ENCODE peak calls at places on chromosome 1, in nine cellular contexts. Z is adrenal gland, L is IMR-90, T is left lung, P is mammary epithelial cell, J is H1, Y is A549, Q is Peyer's patch, E is suprapubic skin. K is an unnamed sample.
A peak's percentile ranks its signal among the peaks of the same experiment; 100 is the strongest.

GRCh38 chr1:184150776-184151531 is 99.4 kb downstream of the TSEN15 start:
- DNase-seq in Z (peak; percentile 25), Y (no peak), Q (no peak), T (peak; percentile 51), P (no peak), J (no peak), E (no peak), L (peak; percentile 36), K (no peak)

GRCh38 chr1:207808322-207808705 is 56.5 kb downstream of the CD46 start:
- DNase-seq in Y (no peak), Z (peak; percentile 25), E (peak; percentile 63), P (peak; percentile 86), J (no peak), L (no peak), Q (no peak), T (no peak), K (no peak)

GRCh38 chr1:14738647-14739046 is 140.2 kb downstream of the KAZN start:
- DNase-seq in Q (no peak), L (no peak), P (no peak), E (no peak), Y (no peak), Z (no peak), T (no peak), J (no peak), K (no peak)

GRCh38 chr1:4219111-4219510 is 319.0 kb upstream of the C1orf174 start:
- DNase-seq in J (no peak), Z (no peak), Q (no peak), Y (no peak), T (no peak), E (no peak), P (no peak), L (no peak), K (no peak)

GRCh38 chr1:151920147-151920546 is 10.8 kb upstream of the THEM4 start:
- DNase-seq in E (no peak), Y (no peak), T (no peak), P (no peak), Q (no peak), L (no peak), J (no peak), Z (no peak), K (no peak)

GRCh38 chr1:55808263-55808662 is 593.1 kb upstream of the USP24 start:
- DNase-seq in P (no peak), Q (no peak), Z (no peak), Y (no peak), T (no peak), J (no peak), E (no peak), L (no peak), K (no peak)

GRCh38 chr1:247506831-247507230 is 29.4 kb downstream of the OR2C3 start:
- DNase-seq in P (no peak), Z (no peak), E (no peak), Q (no peak), L (no peak), T (no peak), Y (no peak), J (no peak), K (no peak)

GRCh38 chr1:223235091-223235490 is 92.0 kb upstream of the TLR5 start:
- DNase-seq in P (no peak), Z (no peak), T (no peak), J (no peak), Q (no peak), L (no peak), E (no peak), Y (no peak), K (no peak)

GRCh38 chr1:1956101-1956500 is 37.0 kb upstream of the TMEM52 start:
- DNase-seq in Y (no peak), J (no peak), Z (no peak), E (no peak), Q (no peak), T (no peak), L (no peak), P (no peak), K (no peak)

GRCh38 chr1:1954015-1954414 is 34.9 kb upstream of the TMEM52 start:
- DNase-seq in Y (no peak), Z (no peak), P (no peak), Q (no peak), E (no peak), J (no peak), L (no peak), T (no peak), K (no peak)

GRCh38 chr1:1956586-1957532 is 37.8 kb upstream of the TMEM52 start:
- DNase-seq in L (no peak), T (no peak), E (no peak), Y (no peak), P (no peak), Z (no peak), Q (no peak), J (no peak), K (no peak)

GRCh38 chr1:1955651-1956094 is 36.6 kb upstream of the TMEM52 start:
- DNase-seq in E (no peak), P (no peak), Z (no peak), T (no peak), L (no peak), Y (no peak), Q (no peak), J (no peak), K (no peak)

DNA sequence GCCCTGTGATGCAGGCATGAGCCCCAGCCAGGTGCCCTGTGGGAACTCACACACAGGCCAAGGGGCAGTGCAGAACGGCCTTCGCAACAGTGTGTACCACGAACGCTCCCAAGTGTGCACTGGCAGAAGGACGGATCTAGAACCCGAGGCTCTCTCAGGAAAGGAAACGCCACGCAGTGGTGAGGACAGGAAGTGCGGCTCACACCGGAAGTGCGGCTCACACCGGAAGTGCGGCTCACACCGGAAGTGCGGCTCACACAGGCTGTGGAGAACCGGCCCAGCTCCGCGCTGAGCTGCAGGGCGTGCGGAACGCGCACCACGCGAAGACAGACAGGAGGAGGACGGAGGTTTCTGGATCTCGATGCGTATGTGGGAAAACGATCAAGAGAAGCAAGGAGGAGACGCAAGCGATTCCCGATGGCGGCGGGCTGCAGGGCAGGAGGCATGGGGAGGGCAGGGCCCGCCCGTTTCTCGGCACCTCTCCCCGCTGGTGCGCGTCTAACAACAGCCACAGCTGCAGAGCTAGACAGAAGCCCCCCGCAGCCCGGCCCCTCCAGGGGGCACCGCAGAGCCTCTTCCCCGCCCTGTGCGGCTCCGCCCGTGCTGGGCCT is 35.9 kb upstream of the TMEM52 start:
- DNase-seq in T (no peak), Z (no peak), Q (no peak), Y (no peak), P (no peak), E (no peak), J (no peak), L (no peak), K (no peak)
- TF ChIP-seq CTCF in T (no peak), Z (no peak), Q (no peak), Y (no peak), P (no peak), E (no peak), J (no peak), L (no peak), K (no peak)

DNA sequence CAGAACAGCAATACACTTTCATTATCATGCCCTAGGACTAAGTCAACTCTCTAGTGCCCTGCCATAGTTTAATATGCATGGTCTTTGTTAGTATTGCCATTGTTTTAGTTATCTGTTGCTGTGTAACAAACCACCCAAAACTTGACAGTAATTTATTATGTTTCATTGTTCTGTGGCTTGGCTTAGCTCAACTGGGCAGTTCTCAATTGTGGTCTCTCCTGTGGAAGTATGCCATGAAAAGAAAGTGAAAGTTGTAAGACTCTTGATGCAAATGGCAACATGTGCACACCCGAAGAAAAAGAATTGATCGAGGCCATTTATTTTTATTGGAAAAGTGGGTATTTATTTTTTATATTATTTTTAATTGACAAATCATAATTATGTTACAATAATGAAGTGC is 206.3 kb upstream of the KCTD3 start:
- DNase-seq in Z (no peak), Y (no peak), T (no peak), Q (no peak), E (no peak), P (no peak), L (no peak), J (no peak), K (no peak)
- H3K4me3 ChIP-seq in Z (no peak overlapping the region), Y (no peak overlapping the region), T (no peak overlapping the region), Q (no peak overlapping the region), E (no peak overlapping the region), P (no peak overlapping the region), L (no peak overlapping the region), J (no peak overlapping the region), K (no peak overlapping the region)

GRCh38 chr1:23698466-23698865 is 6.9 kb downstream of the RPL11 start:
- DNase-seq in P (no peak), E (no peak), Y (no peak), L (no peak), Q (no peak), Z (no peak), J (no peak), T (no peak), K (no peak)
- H3K27ac ChIP-seq in P (no peak overlapping the region), E (no peak overlapping the region), Y (no peak overlapping the region), L (no peak overlapping the region), Q (no peak overlapping the region), Z (no peak overlapping the region), J (no peak overlapping the region), T (no peak overlapping the region), K (no peak overlapping the region)

GRCh38 chr1:117676615-117677130 is 70.8 kb downstream of the TENT5C start:
- DNase-seq in J (no peak), Z (no peak), E (no peak), L (no peak), Y (no peak), T (no peak), P (no peak), Q (no peak), K (peak; percentile 31)

GRCh38 chr1:117673405-117673804 is 67.6 kb downstream of the TENT5C start:
- DNase-seq in P (peak; percentile 77), E (no peak), J (no peak), Z (no peak), L (peak; percentile 90), T (no peak), Q (no peak), Y (no peak), K (no peak)

GRCh38 chr1:117675907-117676430 is 70.1 kb downstream of the TENT5C start:
- DNase-seq in J (no peak), Z (no peak), E (no peak), Y (no peak), Q (no peak), P (no peak), T (no peak), L (no peak), K (peak; percentile 56)

GRCh38 chr1:117672756-117673155 is 66.9 kb downstream of the TENT5C start:
- DNase-seq in Z (no peak), J (no peak), L (no peak), Q (no peak), E (no peak), P (no peak), Y (no peak), T (no peak), K (peak; percentile 63)

DNA sequence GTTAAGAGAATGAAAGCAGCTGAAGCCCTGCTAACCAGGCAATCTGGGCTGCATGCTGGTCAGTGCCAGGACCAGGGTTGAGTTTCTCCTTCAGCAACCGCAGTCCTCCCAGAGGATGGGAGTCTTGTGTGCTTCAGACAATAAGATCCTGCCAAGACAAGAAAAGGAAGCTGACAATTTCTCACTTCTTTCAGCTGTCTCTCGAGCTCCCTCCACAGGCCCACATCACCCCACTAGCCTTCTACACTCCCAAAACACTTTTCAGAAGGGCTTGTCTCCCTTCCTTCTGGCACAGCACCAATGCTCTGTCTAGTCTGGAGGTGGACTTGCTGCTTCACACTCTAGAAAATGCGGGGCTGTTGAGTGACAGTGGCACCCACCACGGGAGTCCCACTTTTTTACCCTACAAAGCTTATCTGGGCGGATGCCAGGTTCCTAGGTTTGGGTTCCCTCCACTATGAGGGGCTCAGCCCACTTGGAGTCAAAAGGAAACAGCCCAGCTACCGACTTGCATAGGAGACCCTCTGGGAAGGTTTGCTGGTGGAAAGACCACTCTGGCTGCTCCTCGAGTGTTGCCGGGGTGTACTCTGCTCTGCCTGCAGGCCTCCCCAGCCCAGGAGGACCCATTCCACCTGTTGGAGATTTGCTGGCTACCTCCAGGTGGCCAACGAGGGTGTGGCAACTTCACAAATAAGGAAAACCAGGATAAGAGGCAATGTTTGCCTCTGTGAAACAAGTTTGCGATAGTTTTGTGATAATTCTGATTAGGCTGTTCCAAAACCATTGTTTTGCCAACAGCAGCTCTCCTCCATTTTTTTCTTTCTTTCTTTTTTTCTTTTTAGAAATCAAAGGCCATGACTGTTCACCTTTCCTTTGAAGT is 68.9 kb downstream of the TENT5C start:
- DNase-seq in P (no peak), Q (peak; percentile 65), Y (peak; percentile 19), L (peak; percentile 28), E (no peak), Z (no peak), J (no peak), T (no peak), K (peak; percentile 70)
- TF ChIP-seq CTCF in P (peak; percentile 62), Q (peak; percentile 12), Y (peak; percentile 22), L (peak; percentile 36), E (no peak), Z (no peak), J (no peak), T (no peak), K (no peak)